ENCODE peak calls at places on chromosomes 11 and 22, in ten cellular contexts. F is effector memory CD8-positive, alpha-beta T cell; E is AG04450; N is AG08395; S is anterior cingulate cortex; Z is mesenchymal stem cell; I is OCI-LY7; L is DMS79 treated with DMSO at 0.1 percent for 48 hours; M is naive thymus-derived CD4-positive, alpha-beta T cell; W is epithelial cell of proximal tubule. U is an unnamed sample.

GRCh38 chr22:46947516-46948260 is 185.2 kb downstream of the TBC1D22A start:
- DNase-seq in L (no peak), S (no peak), N (no peak), E (no peak), M (no peak), W (no peak), F (no peak), I (no peak), Z (no peak), U (no peak)

GRCh38 chr22:36236338-36237319 is 2.7 kb downstream of the APOL2 start:
- DNase-seq in N (no peak), L (no peak), F (no peak), Z (no peak), M (no peak), S (no peak), I (no peak), E (no peak), W (no peak), U (no peak)

GRCh38 chr11:62553839-62554361 is 7.3 kb upstream of the AHNAK start:
- DNase-seq in E (peak), Z (peak), S (no peak), N (peak), M (no peak), L (no peak), W (peak), I (no peak), F (no peak), U (no peak)

GRCh38 chr11:65887723-65888162 is 528 bp downstream of the FIBP start:
- DNase-seq in M (no peak), Z (no peak), E (no peak), F (no peak), W (no peak), I (no peak), S (no peak), L (no peak), N (peak), U (no peak)

GRCh38 chr11:123536690-123537437 is 106.8 kb downstream of the GRAMD1B start:
- DNase-seq in E (no peak), N (peak), F (no peak), M (no peak), W (no peak), S (no peak), L (no peak), I (no peak), Z (peak), U (no peak)

GRCh38 chr22:27723708-27724107 is 77.8 kb downstream of the MN1 start:
- DNase-seq in S (no peak), N (no peak), Z (no peak), E (no peak), L (no peak), W (no peak), M (no peak), I (no peak), F (no peak), U (no peak)

GRCh38 chr11:109547356-109548027 is 125.5 kb downstream of the C11orf87 start:
- DNase-seq in F (no peak), E (peak), Z (peak), L (no peak), I (no peak), W (peak), M (no peak), N (peak), S (no peak), U (no peak)

GRCh38 chr22:38126928-38127668 is 16.6 kb upstream of the BAIAP2L2 start:
- DNase-seq in Z (no peak), F (no peak), S (no peak), M (no peak), N (no peak), W (no peak), L (no peak), E (no peak), I (no peak), U (no peak)

GRCh38 chr11:120211522-120212258 is 858 bp downstream of the OAF start:
- DNase-seq in W (no peak), Z (peak), N (peak), M (no peak), E (no peak), F (no peak), L (no peak), S (no peak), I (no peak), U (no peak)